ENCODE peak calls at places on chromosomes 16 and 17, in nine cellular contexts. M, U, R, G, B, N, X, H and E are unnamed samples.

GRCh38 chr16:11094075-11094593 is 149.8 kb downstream of the CLEC16A start:
- DNase-seq in G (no peak), H (peak), M (no peak), B (no peak), N (peak), U (peak), X (no peak), R (peak), E (no peak)

GRCh38 chr17:4548721-4549531 is 6.3 kb downstream of the MYBBP1A start:
- DNase-seq in R (peak), G (no peak), M (no peak), X (no peak), B (no peak), N (peak), U (no peak), H (no peak), E (no peak)

GRCh38 chr17:31888124-31888523 is 13.4 kb downstream of the UTP6 start:
- DNase-seq in B (no peak), X (no peak), U (no peak), M (no peak), R (no peak), G (no peak), H (no peak), N (no peak), E (no peak)

GRCh38 chr16:84182680-84183571 is 3.9 kb downstream of the TAF1C start:
- DNase-seq in B (no peak), X (no peak), U (no peak), N (no peak), R (no peak), G (no peak), M (no peak), H (no peak), E (no peak)

GRCh38 chr17:17628388-17629008 is 37.0 kb upstream of the PEMT start:
- DNase-seq in R (no peak), G (no peak), N (no peak), X (peak), M (no peak), B (no peak), H (peak), U (peak), E (no peak)

GRCh38 chr17:40443196-40443987 is at the start of gene IGFBP4:
- DNase-seq in U (peak), G (no peak), R (peak), X (peak), M (peak), B (no peak), N (peak), H (peak), E (no peak)

GRCh38 chr17:75319818-75320691 is 30.8 kb upstream of the SLC25A19 start:
- DNase-seq in R (no peak), X (no peak), N (no peak), U (no peak), G (no peak), B (peak), M (no peak), H (no peak), E (no peak)

GRCh38 chr16:19389246-19389645 is 28.4 kb upstream of the TMC5 start:
- DNase-seq in R (peak), N (no peak), B (no peak), H (peak), U (peak), G (no peak), X (peak), M (peak), E (peak)

GRCh38 chr17:49379926-49380325 is 17.9 kb upstream of the ZNF652 start:
- DNase-seq in B (no peak), R (no peak), H (no peak), N (no peak), X (no peak), M (no peak), G (no peak), U (no peak), E (no peak)

GRCh38 chr17:71666047-71666446 is 454.8 kb upstream of the SOX9 start:
- DNase-seq in G (no peak), N (no peak), U (no peak), B (no peak), M (no peak), H (no peak), R (no peak), X (no peak), E (no peak)

GRCh38 chr17:3951420-3951819 is 12.8 kb downstream of the ATP2A3 start:
- DNase-seq in U (no peak), B (no peak), G (no peak), X (no peak), R (no peak), M (no peak), H (no peak), N (no peak), E (no peak)

GRCh38 chr17:76383645-76384221 is 676 bp upstream of the SPHK1 start:
- DNase-seq in U (peak), M (no peak), N (peak), B (no peak), R (peak), X (peak), G (peak), H (peak), E (peak)

GRCh38 chr17:48335168-48335567 is 94.8 kb downstream of the SKAP1 start:
- DNase-seq in H (no peak), N (no peak), R (no peak), G (no peak), B (no peak), U (no peak), M (no peak), X (no peak), E (no peak)

GRCh38 chr16:69501956-69502457 is 63.8 kb upstream of the NFAT5 start:
- DNase-seq in G (no peak), U (no peak), N (no peak), X (no peak), B (no peak), M (no peak), H (no peak), R (no peak), E (no peak)

GRCh38 chr17:62093188-62094155 is 28.4 kb upstream of the MED13 start:
- DNase-seq in N (no peak), R (peak), X (no peak), M (no peak), G (no peak), B (peak), U (no peak), H (no peak), E (peak)

GRCh38 chr17:18859256-18859655 is 1.3 kb downstream of the PRPSAP2 start:
- DNase-seq in G (no peak), H (no peak), R (no peak), M (no peak), N (no peak), U (no peak), X (no peak), B (peak), E (peak)